ENCODE peak calls at places on chromosomes 1 and 21, in five cellular contexts. I is HFF-Myc, H is breast epithelium, K is stomach, V is brain microvascular endothelial cell. Y is an unnamed sample.

GRCh38 chr1:66288048-66288447 is 245.9 kb upstream of the SGIP1 start:
- DNase-seq in V (no peak), K (no peak), H (no peak), I (no peak), Y (no peak)

GRCh38 chr1:229854620-229855019 is 212.4 kb upstream of the GALNT2 start:
- DNase-seq in V (no peak), I (no peak), H (no peak), K (no peak), Y (no peak)

GRCh38 chr1:244341455-244342450 is 110.0 kb downstream of the ADSS2 start:
- DNase-seq in K (no peak), H (no peak), I (no peak), V (no peak), Y (peak)

GRCh38 chr1:66460776-66461175 is 73.2 kb upstream of the SGIP1 start:
- DNase-seq in H (no peak), K (no peak), I (no peak), V (no peak), Y (no peak)

GRCh38 chr21:31972622-31973021 is 99.8 kb downstream of the HUNK start:
- DNase-seq in V (no peak), I (no peak), K (no peak), H (no peak), Y (no peak)

GRCh38 chr21:33642896-33643657 is 776 bp downstream of the ITSN1 start:
- DNase-seq in V (no peak), H (no peak), I (no peak), K (peak), Y (no peak)

GRCh38 chr1:117620440-117620839 is 14.6 kb downstream of the TENT5C start:
- DNase-seq in V (no peak), I (no peak), H (no peak), K (no peak), Y (no peak)

GRCh38 chr1:36420409-36420808 is 22.7 kb upstream of the LSM10 start:
- DNase-seq in V (no peak), I (no peak), H (no peak), K (no peak), Y (no peak)

GRCh38 chr21:39676054-39676771 is 63.5 kb downstream of the B3GALT5 start:
- DNase-seq in H (no peak), V (peak), I (no peak), K (no peak), Y (peak)

GRCh38 chr1:19654886-19655717 is 9.6 kb upstream of the HTR6 start:
- DNase-seq in K (no peak), V (no peak), I (no peak), H (no peak), Y (no peak)

GRCh38 chr21:39525601-39526000 is 73.8 kb downstream of the SH3BGR start:
- DNase-seq in H (no peak), I (no peak), V (no peak), K (no peak), Y (no peak)

GRCh38 chr1:208333676-208334075 is 89.5 kb upstream of the PLXNA2 start:
- DNase-seq in I (no peak), K (no peak), V (no peak), H (no peak), Y (no peak)

GRCh38 chr1:115134850-115135484 is 45.7 kb upstream of the TSPAN2 start:
- DNase-seq in V (peak), K (no peak), I (peak), H (no peak), Y (peak)

GRCh38 chr1:91997607-91998195 is 32.1 kb upstream of the EPHX4 start:
- DNase-seq in V (peak), K (no peak), I (peak), H (no peak), Y (peak)

GRCh38 chr1:92446990-92447681 is 39.6 kb downstream of the GFI1 start:
- DNase-seq in I (no peak), K (no peak), V (peak), H (no peak), Y (no peak)

GRCh38 chr1:52678961-52679897 is 18.9 kb downstream of the COA7 start:
- DNase-seq in H (no peak), V (no peak), I (no peak), K (no peak), Y (no peak)

GRCh38 chr1:205619376-205619775 is 12.4 kb downstream of the ELK4 start:
- DNase-seq in V (no peak), K (no peak), I (no peak), H (no peak), Y (no peak)

GRCh38 chr1:227779021-227779441 is 36.4 kb upstream of the PRSS38 start:
- DNase-seq in I (no peak), H (peak), K (no peak), V (no peak), Y (no peak)

GRCh38 chr1:37854406-37854805 is 5.0 kb downstream of the MTF1 start:
- DNase-seq in H (no peak), K (no peak), V (no peak), I (no peak), Y (no peak)

GRCh38 chr21:35138665-35139381 is 89.7 kb upstream of the RUNX1 start:
- DNase-seq in H (no peak), K (no peak), V (peak), I (no peak), Y (no peak)

GRCh38 chr1:50976890-50977574 is 7.0 kb downstream of the CDKN2C start:
- DNase-seq in K (no peak), V (no peak), I (no peak), H (no peak), Y (no peak)

GRCh38 chr1:40096646-40096976 is 441 bp downstream of the PPT1 start:
- DNase-seq in H (no peak), V (no peak), I (no peak), K (no peak), Y (no peak)

GRCh38 chr1:220526294-220526693 is 1.6 kb upstream of the MARK1 start:
- DNase-seq in H (no peak), K (no peak), V (no peak), I (no peak), Y (no peak)

GRCh38 chr21:34630536-34631143 is 15.7 kb upstream of the RCAN1 start:
- DNase-seq in V (peak), H (no peak), I (peak), K (no peak), Y (peak)

GRCh38 chr1:220527279-220528048 is 472 bp upstream of the MARK1 start:
- DNase-seq in K (no peak), H (no peak), V (no peak), I (no peak), Y (no peak)

GRCh38 chr1:183270541-183271141 is 84.6 kb downstream of the LAMC2 start:
- DNase-seq in V (peak), K (no peak), H (no peak), I (peak), Y (no peak)

GRCh38 chr1:160373696-160374095 is 6.8 kb downstream of the NHLH1 start:
- DNase-seq in K (no peak), H (no peak), I (no peak), V (no peak), Y (no peak)

GRCh38 chr1:109546311-109547109 is 1.9 kb upstream of the GNAI3 start:
- DNase-seq in H (peak), V (peak), I (peak), K (peak), Y (peak)

GRCh38 chr1:236020359-236021000 is 44.4 kb downstream of the NID1 start:
- DNase-seq in I (no peak), K (no peak), V (no peak), H (no peak), Y (peak)

GRCh38 chr1:59947047-59947938 is 20.7 kb upstream of the CYP2J2 start:
- DNase-seq in H (no peak), V (peak), K (peak), I (peak), Y (peak)

GRCh38 chr1:17531682-17532487 is 7.6 kb upstream of the ARHGEF10L start:
- DNase-seq in H (no peak), K (peak), I (no peak), V (no peak), Y (no peak)

GRCh38 chr1:84352298-84353106 is 45.8 kb upstream of the DNASE2B start:
- DNase-seq in I (no peak), V (no peak), K (no peak), H (no peak), Y (no peak)

GRCh38 chr1:198245379-198245778 is 88.6 kb downstream of the NEK7 start:
- DNase-seq in I (no peak), H (no peak), K (no peak), V (no peak), Y (no peak)

GRCh38 chr1:90730247-90731022 is 13.3 kb upstream of the BARHL2 start:
- DNase-seq in K (no peak), V (no peak), I (no peak), H (no peak), Y (no peak)

GRCh38 chr1:31154632-31155215 is 85.0 kb downstream of the NKAIN1 start:
- DNase-seq in V (peak), I (no peak), K (peak), H (peak), Y (peak)

GRCh38 chr21:45379171-45379900 is 25.6 kb upstream of the COL18A1 start:
- DNase-seq in I (no peak), V (no peak), K (no peak), H (peak), Y (no peak)

GRCh38 chr1:151819227-151819835 is 12.3 kb downstream of the RORC start:
- DNase-seq in H (no peak), K (no peak), I (no peak), V (no peak), Y (no peak)
- TF ChIP-seq CTCF in H (no peak), K (no peak), I (no peak), V (no peak), Y (no peak)

GRCh38 chr1:151720974-151721787 is at the start of gene RIIAD1:
- DNase-seq in V (no peak), H (no peak), K (peak), I (no peak), Y (no peak)
- H3K4me3 ChIP-seq in V (peak), H (peak), K (peak), I (peak), Y (peak)

GRCh38 chr1:226220473-226221189 is 2.8 kb upstream of the MIXL1 start:
- DNase-seq in V (no peak), K (no peak), H (no peak), I (no peak), Y (no peak)
- TF ChIP-seq CTCF in V (no peak), K (no peak), H (no peak), I (no peak), Y (no peak)

GRCh38 chr1:223724376-223724775 is 12.0 kb downstream of the CAPN2 start:
- DNase-seq in V (no peak), K (no peak), I (no peak), H (no peak), Y (no peak)

GRCh38 chr1:223727541-223727940 is 15.2 kb downstream of the CAPN2 start:
- DNase-seq in I (no peak), K (no peak), V (no peak), H (no peak), Y (no peak)

GRCh38 chr1:223725578-223725977 is 13.2 kb downstream of the CAPN2 start:
- DNase-seq in K (no peak), H (no peak), V (no peak), I (no peak), Y (no peak)

GRCh38 chr1:223723351-223723904 is 11.1 kb downstream of the CAPN2 start:
- DNase-seq in H (no peak), I (no peak), K (no peak), V (no peak), Y (no peak)

DNA sequence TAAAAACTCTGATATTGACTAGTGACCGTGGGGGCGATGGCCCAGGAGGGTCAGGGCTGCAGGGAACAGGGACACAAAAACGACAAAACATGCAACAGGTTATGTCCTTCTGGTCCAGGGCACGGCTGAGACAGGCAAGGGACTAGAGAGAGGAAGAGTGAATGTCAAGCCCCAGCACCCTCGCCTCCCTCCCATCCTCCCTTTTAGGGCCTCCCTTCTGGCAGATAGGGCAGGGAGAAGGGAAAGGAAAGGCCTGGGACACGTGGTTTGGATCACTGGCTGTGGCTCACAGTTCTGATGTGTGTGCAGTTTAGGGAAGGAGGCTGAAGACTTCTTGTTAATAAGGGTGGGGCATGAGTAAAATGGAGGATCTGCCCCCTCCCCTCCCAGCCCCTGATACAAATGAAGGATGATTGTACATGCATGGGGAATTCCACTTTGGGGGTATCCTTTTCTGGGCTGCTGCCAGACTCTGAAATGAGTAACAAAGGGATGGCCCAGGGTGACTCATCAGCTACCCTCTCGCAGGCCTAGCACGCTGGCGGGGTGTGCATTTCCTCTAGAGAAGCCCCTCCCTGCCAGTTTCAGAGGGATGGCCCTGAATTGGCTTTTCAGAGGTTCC is 14.2 kb downstream of the CAPN2 start:
- DNase-seq in V (peak), I (peak), K (peak), H (no peak), Y (peak)
- H3K4me3 ChIP-seq in V (no peak), I (no peak), K (no peak), H (no peak), Y (no peak)

GRCh38 chr1:180168786-180169640 is 14.3 kb downstream of the QSOX1 start:
- DNase-seq in H (no peak), K (peak), V (no peak), I (no peak), Y (no peak)
- TF ChIP-seq CTCF in H (no peak), K (no peak), V (peak), I (peak), Y (peak)